ENCODE peak calls at places on chromosomes 6 and 20, in ten cellular contexts. J is GM12878; K is HepG2; V is upper lobe of right lung; D is left lung; L is CD8-positive, alpha-beta T cell; B is MM.1S; M is heart left ventricle; T is PC-3; Z is brain microvascular endothelial cell. G is an unnamed sample.
A peak's percentile ranks its signal among the peaks of the same experiment; 100 is the strongest.

GRCh38 chr6:73388800-73389512 is 5.7 kb upstream of the DDX43 start:
- DNase-seq in L (peak; percentile 43), T (peak; percentile 77), V (peak; percentile 76), K (peak; percentile 5), D (peak; percentile 86), Z (peak; percentile 49), J (no peak), M (peak; percentile 39), B (peak; percentile 82), G (peak; percentile 36)

GRCh38 chr6:100880149-100880900 is 804 bp downstream of the ASCC3 start:
- DNase-seq in L (no peak), T (peak; percentile 34), D (no peak), J (no peak), M (no peak), B (no peak), V (no peak), Z (peak; percentile 9), K (peak; percentile 20), G (no peak)

GRCh38 chr20:4925842-4926530 is 75.3 kb downstream of the SLC23A2 start:
- DNase-seq in T (peak; percentile 84), V (no peak), J (no peak), Z (peak; percentile 65), L (no peak), B (no peak), M (peak; percentile 69), D (no peak), K (no peak), G (peak; percentile 51)

GRCh38 chr6:138107752-138108592 is 753 bp upstream of the PERP start:
- DNase-seq in B (peak; percentile 63), T (peak; percentile 25), Z (no peak), L (no peak), V (peak; percentile 68), M (peak; percentile 34), D (no peak), K (peak; percentile 73), J (no peak), G (no peak)

GRCh38 chr6:163415176-163415619 is 680 bp downstream of the QKI start:
- DNase-seq in D (peak; percentile 86), M (no peak), V (peak; percentile 70), K (no peak), T (no peak), Z (no peak), J (no peak), L (peak; percentile 11), B (no peak), G (no peak)

GRCh38 chr6:47563162-47563561 is 85.6 kb downstream of the CD2AP start:
- DNase-seq in K (no peak), D (no peak), T (no peak), L (no peak), V (no peak), Z (no peak), J (no peak), M (no peak), B (no peak), G (no peak)

GRCh38 chr20:64101731-64102621 is 5.4 kb downstream of the NPBWR2 start:
- DNase-seq in V (peak; percentile 78), D (peak; percentile 89), L (peak; percentile 60), J (no peak), T (peak; percentile 59), K (no peak), M (peak; percentile 32), Z (no peak), B (peak; percentile 38), G (no peak)

GRCh38 chr6:164039954-164040375 is 625.4 kb downstream of the QKI start:
- DNase-seq in T (no peak), V (peak; percentile 76), L (no peak), D (peak; percentile 81), M (peak; percentile 31), B (no peak), J (no peak), Z (no peak), K (no peak), G (no peak)

GRCh38 chr20:37309290-37309689 is 19.8 kb downstream of the MANBAL start:
- DNase-seq in K (no peak), Z (no peak), M (no peak), D (no peak), L (no peak), V (no peak), T (no peak), B (no peak), J (no peak), G (no peak)

GRCh38 chr20:62412194-62413024 is 5.3 kb upstream of the CABLES2 start:
- DNase-seq in T (no peak), V (no peak), K (peak; percentile 67), L (no peak), B (no peak), J (no peak), Z (no peak), M (no peak), D (no peak), G (no peak)

GRCh38 chr6:3888153-3888957 is 39.2 kb downstream of the FAM50B start:
- DNase-seq in D (no peak), V (no peak), B (no peak), Z (no peak), J (no peak), K (no peak), M (no peak), L (no peak), T (peak; percentile 91), G (peak; percentile 48)

GRCh38 chr6:56652994-56653393 is 10.3 kb upstream of the DST start:
- DNase-seq in B (no peak), T (peak; percentile 90), D (no peak), M (no peak), J (no peak), Z (no peak), K (peak; percentile 49), V (no peak), L (no peak), G (no peak)

GRCh38 chr6:33702345-33702977 is 9.0 kb downstream of the UQCC2 start:
- DNase-seq in V (peak; percentile 57), B (peak; percentile 30), D (no peak), J (no peak), L (no peak), T (peak; percentile 66), M (peak; percentile 30), Z (peak; percentile 59), K (peak; percentile 67), G (no peak)

DNA sequence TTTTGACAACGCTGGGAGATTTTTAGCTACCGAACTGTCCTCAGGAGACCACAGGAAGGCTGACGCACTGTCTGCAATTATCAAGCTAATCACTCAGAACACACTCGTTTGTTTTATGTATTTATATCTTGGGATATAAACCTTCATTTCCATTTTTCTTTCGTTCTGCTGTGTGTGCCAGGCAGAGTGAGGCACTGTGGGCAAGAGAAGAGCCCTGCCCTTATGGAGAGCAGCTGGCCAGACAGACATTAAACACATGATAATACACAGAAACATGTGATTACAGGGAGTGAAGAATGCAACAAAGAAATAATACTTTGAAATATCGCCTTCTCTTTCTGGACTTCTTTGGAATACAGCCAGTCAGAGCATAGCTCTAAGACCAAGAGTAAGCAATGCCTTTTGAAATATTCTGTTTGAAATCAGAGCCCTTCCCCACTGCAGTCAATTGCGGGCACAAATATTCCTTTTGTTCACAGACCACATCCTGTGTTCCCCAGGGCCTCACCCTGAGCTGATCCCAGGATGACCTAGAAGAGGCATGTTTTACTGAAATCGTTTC is 96.8 kb downstream of the ANKRD60 start:
- DNase-seq in D (no peak), Z (peak; percentile 75), T (peak; percentile 98), L (no peak), M (no peak), K (peak; percentile 75), B (no peak), V (no peak), J (no peak), G (no peak)
- H3K4me3 ChIP-seq in D (no peak overlapping the region), Z (peak overlapping the region; percentile 31), T (peak overlapping the region; percentile 43), L (no peak overlapping the region), M (peak overlapping the region; percentile 10), K (peak overlapping the region; percentile 12), B (no peak overlapping the region), V (no peak overlapping the region), J (no peak overlapping the region), G (no peak overlapping the region)

GRCh38 chr20:50056951-50057403 is 56.0 kb downstream of the UBE2V1 start:
- DNase-seq in D (no peak), Z (no peak), L (no peak), B (peak; percentile 68), T (no peak), J (no peak), K (no peak), V (no peak), M (no peak), G (no peak)

GRCh38 chr20:50054626-50055511 is 58.1 kb downstream of the UBE2V1 start:
- DNase-seq in D (no peak), B (no peak), T (no peak), Z (no peak), K (peak; percentile 67), M (peak; percentile 51), V (no peak), L (no peak), J (no peak), G (peak; percentile 49)

GRCh38 chr20:50053790-50054547 is 59.0 kb downstream of the UBE2V1 start:
- DNase-seq in T (no peak), K (no peak), D (no peak), L (no peak), V (no peak), Z (no peak), B (no peak), J (no peak), M (no peak), G (no peak)

GRCh38 chr20:50056408-50056926 is 56.5 kb downstream of the UBE2V1 start:
- DNase-seq in M (no peak), V (no peak), B (no peak), L (no peak), K (no peak), J (no peak), Z (no peak), D (no peak), T (no peak), G (no peak)

DNA sequence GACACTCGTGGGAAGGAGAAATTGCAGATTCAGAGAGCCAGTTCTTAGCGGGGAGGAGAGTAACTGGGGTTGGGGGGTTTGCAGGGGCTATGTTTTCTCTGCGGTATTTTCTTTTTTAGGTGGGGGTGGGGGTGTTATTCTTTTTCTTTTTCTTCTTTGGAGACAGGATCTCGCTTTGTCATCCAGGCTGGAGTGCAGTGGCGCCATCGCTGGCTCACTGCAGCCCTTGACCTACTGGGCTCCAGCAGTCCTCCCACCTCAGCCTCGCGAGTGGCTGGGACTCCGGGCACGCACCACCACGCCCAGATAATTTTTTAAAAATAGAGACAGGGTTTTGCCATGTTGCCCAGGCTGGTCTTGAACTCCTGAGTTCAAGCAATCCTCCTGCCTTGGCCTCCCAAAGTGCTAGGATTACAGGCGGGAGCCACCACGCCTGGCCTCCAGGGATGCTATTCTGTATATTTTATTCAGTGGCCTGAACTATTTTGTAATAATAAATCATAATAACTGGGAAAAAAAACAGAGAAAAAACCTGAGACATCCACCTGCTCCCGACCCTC is 57.3 kb downstream of the UBE2V1 start:
- DNase-seq in Z (no peak), M (no peak), J (no peak), L (no peak), K (no peak), T (no peak), D (no peak), V (no peak), B (no peak), G (no peak)
- H3K27ac ChIP-seq in Z (no peak overlapping the region), M (no peak overlapping the region), J (no peak overlapping the region), L (no peak overlapping the region), K (no peak overlapping the region), T (no peak overlapping the region), D (no peak overlapping the region), V (no peak overlapping the region), B (no peak overlapping the region), G (peak overlapping the region; percentile 66)

GRCh38 chr6:31172973-31173384 is 2.5 kb upstream of the POU5F1 start:
- DNase-seq in B (no peak), V (no peak), J (no peak), Z (no peak), T (no peak), K (no peak), L (no peak), D (no peak), M (no peak), G (no peak)
- H3K4me3 ChIP-seq in B (no peak overlapping the region), V (no peak overlapping the region), J (no peak overlapping the region), Z (no peak overlapping the region), T (no peak overlapping the region), K (no peak overlapping the region), L (no peak overlapping the region), D (no peak overlapping the region), M (no peak overlapping the region), G (no peak overlapping the region)

GRCh38 chr6:14278436-14278835 is 160.9 kb downstream of the CD83 start:
- DNase-seq in T (no peak), V (no peak), M (no peak), J (no peak), K (no peak), Z (no peak), D (no peak), L (no peak), B (no peak), G (no peak)
- H3K27ac ChIP-seq in T (no peak overlapping the region), V (no peak overlapping the region), M (no peak overlapping the region), J (no peak overlapping the region), K (no peak overlapping the region), Z (no peak overlapping the region), D (no peak overlapping the region), L (no peak overlapping the region), B (no peak overlapping the region), G (no peak overlapping the region)